ENCODE peak calls at places on chromosome 17, in five cellular contexts. H, U, T, I and D are unnamed samples.

GRCh38 chr17:78890111-78890897 is 12.7 kb downstream of the CEP295NL start:
- DNase-seq in H (peak; percentile 53), I (no peak), U (peak; percentile 89), T (peak; percentile 62), D (peak; percentile 46)

GRCh38 chr17:83012161-83012800 is 67.1 kb upstream of the METRNL start:
- DNase-seq in T (no peak), I (no peak), U (no peak), H (no peak), D (no peak)

GRCh38 chr17:19248923-19249574 is 11.9 kb downstream of the EPN2 start:
- DNase-seq in T (no peak), H (no peak), U (peak; percentile 42), I (peak; percentile 79), D (peak; percentile 39)

GRCh38 chr17:68420065-68420847 is 37.0 kb downstream of the WIPI1 start:
- DNase-seq in I (no peak), H (no peak), U (no peak), T (no peak), D (no peak)

GRCh38 chr17:55487727-55488436 is 23.4 kb downstream of the SMIM36 start:
- DNase-seq in I (peak; percentile 33), T (no peak), H (no peak), U (no peak), D (no peak)

GRCh38 chr17:63423251-63423950 is 22.7 kb downstream of the CYB561 start:
- DNase-seq in H (no peak), T (no peak), I (no peak), U (no peak), D (no peak)

GRCh38 chr17:491086-492014 is 138.7 kb upstream of the RPH3AL start:
- DNase-seq in U (peak; percentile 59), I (no peak), T (peak; percentile 54), H (peak; percentile 23), D (no peak)

GRCh38 chr17:21108651-21109050 is 18.1 kb upstream of the DHRS7B start:
- DNase-seq in T (no peak), U (no peak), I (no peak), H (no peak), D (no peak)

GRCh38 chr17:68344701-68345136 is 53.4 kb downstream of the ARSG start:
- DNase-seq in T (peak; percentile 28), U (no peak), I (no peak), H (peak; percentile 36), D (no peak)

GRCh38 chr17:3972281-3972731 is 8.1 kb upstream of the ATP2A3 start:
- DNase-seq in U (no peak), T (no peak), H (no peak), I (no peak), D (no peak)

GRCh38 chr17:59361916-59362810 is 30.7 kb downstream of the YPEL2 start:
- DNase-seq in H (peak; percentile 35), I (peak; percentile 86), T (no peak), U (no peak), D (no peak)

GRCh38 chr17:29590979-29591736 is 1.7 kb upstream of the GIT1 start:
- DNase-seq in U (no peak), I (peak; percentile 11), T (no peak), H (no peak), D (no peak)

GRCh38 chr17:36885161-36885735 is 52.0 kb upstream of the LHX1 start:
- DNase-seq in H (no peak), U (no peak), T (no peak), I (no peak), D (no peak)

GRCh38 chr17:35287286-35287811 is 44.5 kb downstream of the SLFN5 start:
- DNase-seq in U (no peak), I (no peak), H (no peak), T (no peak), D (no peak)

GRCh38 chr17:68399638-68400403 is 57.5 kb downstream of the WIPI1 start:
- DNase-seq in T (no peak), H (peak; percentile 19), U (no peak), I (no peak), D (no peak)

GRCh38 chr17:28908640-28909098 is 5.8 kb upstream of the DHRS13 start:
- DNase-seq in H (no peak), U (no peak), I (no peak), T (no peak), D (peak; percentile 21)

GRCh38 chr17:55420067-55420775 is 1.4 kb downstream of the MMD start:
- DNase-seq in T (peak; percentile 26), U (no peak), I (no peak), H (no peak), D (no peak)

GRCh38 chr17:20703781-20704180 is 124.3 kb downstream of the CDRT15L2 start:
- DNase-seq in T (no peak), H (no peak), I (peak; percentile 55), U (no peak), D (no peak)

GRCh38 chr17:75658237-75658636 is 8.7 kb downstream of the RECQL5 start:
- DNase-seq in I (no peak), T (no peak), U (no peak), H (no peak), D (no peak)

GRCh38 chr17:54859187-54859586 is 41.5 kb upstream of the TOM1L1 start:
- DNase-seq in T (no peak), I (no peak), U (no peak), H (no peak), D (no peak)

GRCh38 chr17:77233635-77234334 is 93.0 kb downstream of the SEC14L1 start:
- DNase-seq in U (no peak), T (peak; percentile 55), I (peak; percentile 49), H (no peak), D (peak; percentile 40)

GRCh38 chr17:17824119-17824779 is 12.5 kb downstream of the SREBF1 start:
- DNase-seq in H (peak; percentile 31), T (no peak), I (no peak), U (no peak), D (no peak)

GRCh38 chr17:50276588-50277356 is 2.5 kb downstream of the TMEM92 start:
- DNase-seq in T (no peak), H (no peak), U (no peak), I (peak; percentile 61), D (no peak)

GRCh38 chr17:83191388-83192160 is 112.2 kb downstream of the METRNL start:
- DNase-seq in U (peak; percentile 30), T (no peak), H (no peak), I (no peak), D (peak; percentile 1)

GRCh38 chr17:62059394-62059793 is 5.7 kb downstream of the MED13 start:
- DNase-seq in U (no peak), T (no peak), I (no peak), H (no peak), D (no peak)

GRCh38 chr17:19940722-19941464 is 36.7 kb downstream of the AKAP10 start:
- DNase-seq in I (peak; percentile 42), H (no peak), U (no peak), T (no peak), D (no peak)

GRCh38 chr17:48074322-48075054 is 26.3 kb downstream of the NFE2L1 start:
- DNase-seq in I (peak; percentile 71), T (peak; percentile 83), H (peak; percentile 55), U (peak; percentile 66), D (peak; percentile 56)

GRCh38 chr17:66858182-66859083 is 23.5 kb downstream of the CACNG5 start:
- DNase-seq in T (no peak), U (no peak), I (no peak), H (no peak), D (no peak)

GRCh38 chr17:66850692-66851091 is 15.8 kb downstream of the CACNG5 start:
- DNase-seq in U (no peak), H (no peak), T (no peak), I (no peak), D (no peak)

GRCh38 chr17:66860204-66860603 is 25.3 kb downstream of the CACNG5 start:
- DNase-seq in I (no peak), U (no peak), H (no peak), T (no peak), D (no peak)

GRCh38 chr17:66849851-66850580 is 15.1 kb downstream of the CACNG5 start:
- DNase-seq in H (no peak), I (no peak), T (no peak), U (no peak), D (no peak)

DNA sequence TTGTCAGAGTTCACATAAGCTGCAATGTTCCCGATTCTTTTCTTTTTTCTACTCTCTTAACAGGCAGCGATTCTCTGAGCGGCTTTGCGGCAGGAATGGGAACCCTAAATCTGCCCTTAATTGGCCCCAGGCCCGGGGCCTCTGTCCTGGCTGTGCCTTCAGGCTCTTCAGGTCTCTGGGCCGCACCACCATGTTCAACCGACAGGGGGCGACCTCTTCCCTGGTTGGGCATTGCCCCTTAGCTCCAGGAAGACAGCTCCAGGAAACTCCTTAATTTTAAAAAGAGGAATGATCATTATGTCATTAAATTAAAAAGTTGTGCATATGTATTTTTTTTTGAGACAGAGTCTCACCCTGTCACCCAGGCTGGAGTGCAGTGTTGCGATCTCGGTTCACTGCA is 20.3 kb downstream of the CACNG5 start:
- DNase-seq in I (no peak), U (no peak), H (peak; percentile 15), T (no peak), D (no peak)
- TF ChIP-seq CTCF in I (peak; percentile 81), U (no peak), H (peak; percentile 25), T (no peak), D (no peak)

DNA sequence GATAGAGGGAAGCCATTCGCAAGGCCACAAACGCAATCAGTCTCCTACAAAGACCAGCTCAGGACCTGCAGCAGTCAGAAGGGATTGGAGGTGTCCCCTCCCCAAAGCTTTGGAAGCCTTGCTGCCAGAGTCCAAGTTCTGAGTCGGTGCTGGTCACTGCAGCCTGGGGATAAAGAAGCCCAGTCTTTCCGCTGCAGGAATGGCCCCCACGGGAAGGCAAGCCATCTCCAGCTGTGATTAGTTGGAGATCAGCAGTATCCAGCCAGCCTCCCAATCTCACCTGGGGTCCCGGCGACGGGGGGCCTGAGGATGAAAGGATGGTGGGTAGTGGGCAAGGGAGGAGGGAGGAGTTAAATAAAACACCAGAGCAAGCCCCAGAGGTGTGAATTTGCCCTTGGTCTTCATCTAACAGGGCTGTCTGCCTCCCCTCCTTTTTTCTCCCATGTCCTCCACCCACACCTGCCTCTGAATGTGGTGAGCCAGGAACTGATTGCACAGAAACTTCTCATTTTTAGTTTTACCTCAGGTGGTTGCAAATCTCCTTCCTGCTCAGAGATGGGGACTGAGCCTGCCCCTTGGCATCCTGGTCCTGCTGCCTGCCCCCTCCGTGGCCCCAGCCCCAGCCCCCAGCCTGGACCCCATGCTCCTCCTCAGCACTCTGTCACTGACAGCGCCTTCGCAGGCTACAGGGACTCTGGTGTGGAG is 262.8 kb upstream of the SDK2 start:
- DNase-seq in T (no peak), I (no peak), U (no peak), H (no peak), D (no peak)
- H3K27ac ChIP-seq in T (no peak overlapping the region), I (no peak overlapping the region), U (no peak overlapping the region), H (no peak overlapping the region), D (no peak overlapping the region)

DNA sequence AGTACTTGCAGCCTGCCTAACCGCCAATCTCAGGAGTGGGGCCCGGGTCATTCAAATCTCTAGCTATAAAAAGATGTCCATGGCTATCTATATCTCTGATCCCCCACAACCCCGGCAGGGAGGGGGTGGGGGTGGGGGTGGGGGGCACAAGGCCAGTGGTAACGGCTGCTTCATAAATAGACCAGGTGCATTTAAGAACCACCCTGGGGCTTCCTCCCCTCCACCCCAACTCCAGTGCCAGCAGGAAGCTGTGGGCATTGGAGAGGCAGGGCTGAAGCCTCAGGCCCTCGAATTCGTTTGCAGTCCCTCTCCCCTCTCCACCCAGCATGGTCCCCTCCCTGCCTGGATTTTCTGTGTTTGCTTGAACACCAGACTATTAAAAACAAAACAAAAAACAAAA is 56.0 kb downstream of the RAP1GAP2 start:
- DNase-seq in H (no peak), U (no peak), I (no peak), T (no peak), D (no peak)
- TF ChIP-seq CTCF in H (no peak), U (no peak), I (no peak), T (no peak), D (no peak)

DNA sequence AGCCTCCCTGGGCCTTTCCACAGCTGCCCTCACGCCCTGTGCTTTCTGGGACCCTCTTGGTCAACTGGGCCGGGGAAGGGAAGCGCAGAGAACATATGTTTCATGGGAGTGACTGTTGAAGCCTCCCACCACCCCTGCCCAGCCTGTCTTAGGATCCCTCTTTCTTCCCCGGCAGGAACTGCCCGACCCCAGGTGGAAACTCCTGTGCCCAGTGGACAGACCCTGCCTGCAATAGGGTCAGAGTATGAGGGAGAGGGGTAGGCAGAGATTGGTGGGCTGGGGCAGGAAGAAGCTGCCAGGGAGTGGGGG is 10.5 kb downstream of the HEXIM2 start:
- DNase-seq in T (no peak), I (no peak), H (no peak), U (no peak), D (no peak)
- H3K27ac ChIP-seq in T (peak overlapping the region; percentile 85), I (peak overlapping the region; percentile 95), H (no peak overlapping the region), U (peak overlapping the region; percentile 84), D (peak overlapping the region; percentile 99)